ENCODE peak calls at places on chromosomes 7 and 10, in six cellular contexts. R is T-helper 2 cell treated with Interferon-gamma antibody and Interleukin-4, amounts not matched to agents 5 μg/mL and 100 μg/mL, for 36 hours; E is iPS-NIHi11; N is Caco-2; K is glomerular endothelial cell; B is sciatic nerve. T is an unnamed sample.

GRCh38 chr10:126021833-126022500 is 125.6 kb downstream of the FANK1 start:
- DNase-seq in R (no peak), E (no peak), N (no peak), K (no peak), B (no peak), T (no peak)

GRCh38 chr10:5963071-5963470 is 14.3 kb downstream of the IL15RA start:
- DNase-seq in R (no peak), E (no peak), N (peak), K (no peak), B (peak), T (no peak)

GRCh38 chr7:25949672-25950487 is 202.1 kb upstream of the NFE2L3 start:
- DNase-seq in R (no peak), E (peak), N (peak), K (no peak), B (no peak), T (peak)

GRCh38 chr7:95491634-95492314 is 6.0 kb downstream of the ASB4 start:
- DNase-seq in R (no peak), E (peak), N (peak), K (no peak), B (no peak), T (no peak)

GRCh38 chr7:151428393-151429231 is 11.3 kb downstream of the CRYGN start:
- DNase-seq in R (no peak), E (peak), N (peak), K (no peak), B (peak), T (no peak)

GRCh38 chr10:63057509-63057908 is 75.6 kb upstream of the NRBF2 start:
- DNase-seq in R (no peak), E (no peak), N (no peak), K (no peak), B (no peak), T (no peak)

GRCh38 chr7:149147730-149148653 is 739 bp downstream of the ZNF398 start:
- DNase-seq in R (peak), E (peak), N (peak), K (no peak), B (peak), T (peak)

GRCh38 chr10:30007406-30007805 is 52.0 kb downstream of the JCAD start:
- DNase-seq in R (no peak), E (no peak), N (no peak), K (no peak), B (no peak), T (no peak)

GRCh38 chr10:69646688-69647060 is 16.6 kb downstream of the FAM241B start:
- DNase-seq in R (no peak), E (no peak), N (no peak), K (no peak), B (no peak), T (no peak)

GRCh38 chr7:157867685-157868305 is 531.0 kb downstream of the DNAJB6 start:
- DNase-seq in R (no peak), E (no peak), N (no peak), K (no peak), B (no peak), T (no peak)

GRCh38 chr10:102814456-102814871 is 22.7 kb downstream of the CYP17A1 start:
- DNase-seq in R (no peak), E (no peak), N (peak), K (peak), B (peak), T (no peak)

GRCh38 chr7:2012981-2013380 is 219.8 kb downstream of the MAD1L1 start:
- DNase-seq in R (no peak), E (no peak), N (peak), K (no peak), B (peak), T (no peak)

GRCh38 chr7:36058020-36058592 is 94.9 kb upstream of the EEPD1 start:
- DNase-seq in R (no peak), E (no peak), N (no peak), K (no peak), B (no peak), T (no peak)

GRCh38 chr7:133947458-133948044 is 179.6 kb upstream of the LRGUK start:
- DNase-seq in R (no peak), E (no peak), N (no peak), K (no peak), B (no peak), T (no peak)

GRCh38 chr10:124977648-124978375 is 35.9 kb downstream of the ZRANB1 start:
- DNase-seq in R (no peak), E (no peak), N (no peak), K (no peak), B (no peak), T (no peak)

GRCh38 chr10:79403441-79404230 is 41.8 kb downstream of the ZCCHC24 start:
- DNase-seq in R (no peak), E (peak), N (no peak), K (no peak), B (peak), T (no peak)

GRCh38 chr7:16398211-16399017 is 22.9 kb downstream of the CRPPA start:
- DNase-seq in R (no peak), E (no peak), N (no peak), K (no peak), B (no peak), T (no peak)

GRCh38 chr10:125209591-125210373 is 49.4 kb upstream of the CTBP2 start:
- DNase-seq in R (no peak), E (no peak), N (no peak), K (no peak), B (no peak), T (no peak)

GRCh38 chr10:45000138-45000763 is 472 bp upstream of the ZNF22 start:
- DNase-seq in R (no peak), E (peak), N (peak), K (no peak), B (peak), T (peak)